ENCODE peak calls at places on chromosomes 16 and 17, in nine cellular contexts. W is prostate gland, V is ovary, S is A549, Z is lower leg skin, H is breast epithelium, K is spleen, O is IMR-90, E is heart left ventricle. M is an unnamed sample.

GRCh38 chr16:56113223-56113622 is 78.1 kb upstream of the GNAO1 start:
- DNase-seq in W (no peak), V (no peak), S (no peak), Z (no peak), H (no peak), K (no peak), O (no peak), E (no peak), M (no peak)

GRCh38 chr17:549197-550040 is 165.2 kb downstream of the VPS53 start:
- DNase-seq in W (no peak), V (no peak), S (no peak), Z (no peak), H (no peak), K (no peak), O (peak; percentile 83), E (no peak), M (no peak)

GRCh38 chr16:81738831-81739496 is 40.1 kb upstream of the PLCG2 start:
- DNase-seq in W (no peak), V (no peak), S (no peak), Z (peak; percentile 87), H (no peak), K (peak; percentile 98), O (no peak), E (peak; percentile 62), M (no peak)

GRCh38 chr16:71722801-71723536 is 1.5 kb downstream of the PHLPP2 start:
- DNase-seq in W (peak; percentile 59), V (peak; percentile 65), S (peak; percentile 88), Z (peak; percentile 95), H (peak; percentile 57), K (peak; percentile 91), O (peak; percentile 54), E (peak; percentile 71), M (peak; percentile 49)

GRCh38 chr17:48241131-48241591 is 133.6 kb downstream of the SNX11 start:
- DNase-seq in W (no peak), V (peak; percentile 9), S (peak; percentile 90), Z (no peak), H (no peak), K (no peak), O (peak; percentile 42), E (peak; percentile 32), M (peak; percentile 31)

GRCh38 chr16:59993101-59993500 is 1259.0 kb upstream of the GOT2 start:
- DNase-seq in W (no peak), V (no peak), S (peak; percentile 51), Z (no peak), H (no peak), K (no peak), O (no peak), E (no peak), M (no peak)

GRCh38 chr16:4882633-4883285 is 35.5 kb downstream of the UBN1 start:
- DNase-seq in W (peak; percentile 67), V (no peak), S (no peak), Z (no peak), H (no peak), K (no peak), O (peak; percentile 80), E (peak; percentile 48), M (no peak)

GRCh38 chr17:49995055-49995738 is at the start of gene DLX3:
- DNase-seq in W (peak; percentile 88), V (peak; percentile 53), S (peak; percentile 72), Z (peak; percentile 95), H (peak; percentile 84), K (no peak), O (peak; percentile 62), E (peak; percentile 70), M (no peak)

GRCh38 chr17:7186241-7186640 is 7.1 kb upstream of the ASGR1 start:
- DNase-seq in W (no peak), V (no peak), S (peak; percentile 53), Z (no peak), H (no peak), K (no peak), O (no peak), E (no peak), M (peak; percentile 31)

GRCh38 chr17:82821554-82821953 is 18.3 kb downstream of the ZNF750 start:
- DNase-seq in W (no peak), V (no peak), S (no peak), Z (no peak), H (no peak), K (no peak), O (no peak), E (no peak), M (no peak)

GRCh38 chr16:87446479-87446878 is 46.3 kb downstream of the ZCCHC14 start:
- DNase-seq in W (no peak), V (no peak), S (no peak), Z (no peak), H (no peak), K (no peak), O (no peak), E (no peak), M (no peak)

GRCh38 chr16:4909825-4910224 is 27.1 kb downstream of the PPL start:
- DNase-seq in W (no peak), V (no peak), S (no peak), Z (no peak), H (no peak), K (no peak), O (no peak), E (no peak), M (no peak)

GRCh38 chr16:14035092-14035491 is 36.0 kb upstream of the MRTFB start:
- DNase-seq in W (no peak), V (no peak), S (no peak), Z (no peak), H (no peak), K (no peak), O (no peak), E (no peak), M (no peak)

GRCh38 chr17:17042851-17043667 is 802 bp downstream of the MPRIP start:
- DNase-seq in W (no peak), V (peak; percentile 26), S (no peak), Z (peak; percentile 87), H (no peak), K (peak; percentile 86), O (peak; percentile 66), E (no peak), M (no peak)

GRCh38 chr16:17461951-17462729 is 8.6 kb downstream of the XYLT1 start:
- DNase-seq in W (no peak), V (no peak), S (no peak), Z (no peak), H (no peak), K (peak; percentile 86), O (no peak), E (no peak), M (no peak)

GRCh38 chr17:7479389-7480192 is at the start of gene ZBTB4:
- DNase-seq in W (peak; percentile 62), V (peak; percentile 68), S (peak; percentile 69), Z (peak; percentile 92), H (no peak), K (peak; percentile 93), O (peak; percentile 21), E (peak; percentile 81), M (peak; percentile 63)

GRCh38 chr17:50916026-50916707 is 50.0 kb upstream of the TOB1 start:
- DNase-seq in W (no peak), V (no peak), S (no peak), Z (no peak), H (no peak), K (no peak), O (peak; percentile 10), E (no peak), M (no peak)

DNA sequence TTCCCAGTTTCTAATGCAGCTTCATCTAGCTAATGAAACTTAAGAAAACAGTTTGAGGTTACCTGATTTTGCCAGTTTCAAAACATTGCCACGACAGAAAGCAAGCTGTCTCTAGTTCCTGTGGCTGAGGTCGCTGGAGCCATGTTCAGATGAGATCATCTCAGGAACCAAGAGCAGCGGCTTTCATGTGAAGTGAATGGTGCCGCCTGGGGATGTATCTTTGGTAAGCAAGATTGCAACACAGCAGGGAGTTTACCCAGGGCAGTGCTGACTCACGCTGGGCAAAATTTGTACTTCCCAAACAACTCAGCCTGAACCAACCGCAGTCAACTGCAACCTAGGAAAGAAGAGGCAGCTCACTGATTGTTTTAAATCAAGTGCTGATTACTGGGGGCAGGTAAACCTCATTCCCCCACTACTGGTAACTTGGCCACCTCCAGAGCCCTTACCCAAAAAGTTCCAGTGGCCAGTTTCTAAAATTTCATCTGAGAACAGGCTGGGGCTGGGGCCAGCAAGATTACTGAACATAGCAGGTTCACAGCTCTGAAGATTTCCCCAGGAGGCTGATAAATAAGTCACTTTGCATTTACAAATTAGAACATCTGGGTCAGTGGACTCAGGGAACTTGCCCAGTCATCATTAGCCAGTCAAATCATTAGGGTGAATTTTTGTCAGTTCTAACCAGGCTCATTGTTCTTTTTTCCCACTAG is at the start of gene RFFL:
- DNase-seq in W (peak; percentile 96), V (peak; percentile 71), S (peak; percentile 99), Z (peak; percentile 97), H (peak; percentile 94), K (peak; percentile 92), O (peak; percentile 99), E (peak; percentile 80), M (peak; percentile 49)
- TF ChIP-seq POLR2A in W (no peak), V (peak; percentile 19), S (peak; percentile 31), Z (no peak), H (no peak), K (no peak), O (peak; percentile 73), E (no peak), M (peak; percentile 26)

GRCh38 chr17:45312477-45313418 is 4.1 kb downstream of the MAP3K14 start:
- DNase-seq in W (no peak), V (no peak), S (no peak), Z (no peak), H (no peak), K (no peak), O (no peak), E (no peak), M (no peak)
- TF ChIP-seq POLR2A in W (no peak), V (no peak), S (no peak), Z (no peak), H (no peak), K (no peak), O (no peak), E (no peak), M (no peak)

DNA sequence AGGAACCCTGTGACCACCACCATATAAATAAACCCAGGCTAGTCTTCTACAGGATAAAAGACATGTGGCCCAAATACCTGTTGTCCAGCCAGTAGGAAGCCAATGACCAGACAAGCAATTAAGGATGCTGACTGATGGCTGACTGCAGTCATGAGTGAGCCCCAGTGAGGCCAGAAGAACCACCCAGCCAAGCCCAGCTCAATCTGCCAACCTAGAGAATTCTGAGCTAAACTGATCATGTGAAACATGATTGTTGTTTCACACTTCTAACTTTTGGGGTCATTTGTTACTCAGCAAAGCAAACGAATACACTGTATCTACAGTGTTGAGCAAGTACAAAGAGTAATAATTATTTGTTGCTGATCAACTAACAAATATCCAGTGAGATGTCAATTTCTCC is 86.4 kb downstream of the DNAH3 start:
- DNase-seq in W (no peak), V (no peak), S (no peak), Z (no peak), H (no peak), K (no peak), O (no peak), E (no peak), M (no peak)
- TF ChIP-seq POLR2A in W (no peak), V (no peak), S (no peak), Z (no peak), H (no peak), K (no peak), O (no peak), E (no peak), M (no peak)

GRCh38 chr17:4969551-4970231 is 2.1 kb upstream of the SPAG7 start:
- DNase-seq in W (no peak), V (no peak), S (no peak), Z (no peak), H (no peak), K (no peak), O (peak; percentile 55), E (no peak), M (no peak)
- TF ChIP-seq POLR2A in W (no peak), V (no peak), S (no peak), Z (no peak), H (no peak), K (no peak), O (no peak), E (no peak), M (no peak)

GRCh38 chr17:12136243-12136642 is 115.6 kb downstream of the MAP2K4 start:
- DNase-seq in W (no peak), V (no peak), S (no peak), Z (no peak), H (no peak), K (no peak), O (no peak), E (no peak), M (no peak)
- TF ChIP-seq POLR2A in W (no peak), V (no peak), S (no peak), Z (no peak), H (no peak), K (no peak), O (no peak), E (no peak), M (no peak)